ENCODE peak calls at places on chromosomes 16 and 17, in five cellular contexts. One of them, this sample, is unnamed.

GRCh38 chr17:78883090-78883532 is 19.9 kb downstream of the CEP295NL start:
- DNase-seq in IMR-90: peak; percentile 75
- DNase-seq in H9: no peak
- DNase-seq in H1: no peak
- DNase-seq in mesenchymal stem cell: peak; percentile 88
- DNase-seq in this sample: no peak

GRCh38 chr17:16349461-16349860 is 3.8 kb downstream of the CENPV start:
- DNase-seq in IMR-90: no peak
- DNase-seq in H9: no peak
- DNase-seq in H1: no peak
- DNase-seq in mesenchymal stem cell: no peak
- DNase-seq in this sample: no peak

GRCh38 chr16:12336158-12336557 is 359.6 kb downstream of the SNX29 start:
- DNase-seq in IMR-90: no peak
- DNase-seq in H9: no peak
- DNase-seq in H1: no peak
- DNase-seq in mesenchymal stem cell: no peak
- DNase-seq in this sample: no peak

GRCh38 chr17:38325221-38325851 is 18.4 kb downstream of the GPR179 start:
- DNase-seq in IMR-90: no peak
- DNase-seq in H9: peak; percentile 45
- DNase-seq in H1: no peak
- DNase-seq in mesenchymal stem cell: no peak
- DNase-seq in this sample: no peak

GRCh38 chr16:46650224-46650623 is 29.0 kb upstream of the SHCBP1 start:
- DNase-seq in IMR-90: peak; percentile 80
- DNase-seq in H9: no peak
- DNase-seq in H1: no peak
- DNase-seq in mesenchymal stem cell: peak; percentile 86
- DNase-seq in this sample: peak; percentile 76

GRCh38 chr16:48291754-48292153 is 44.4 kb upstream of the ABCC11 start:
- DNase-seq in IMR-90: no peak
- DNase-seq in H9: no peak
- DNase-seq in H1: no peak
- DNase-seq in mesenchymal stem cell: no peak
- DNase-seq in this sample: no peak

GRCh38 chr16:90020838-90021382 is 1.7 kb upstream of the DBNDD1 start:
- DNase-seq in IMR-90: peak; percentile 76
- DNase-seq in H9: no peak
- DNase-seq in H1: no peak
- DNase-seq in mesenchymal stem cell: no peak
- DNase-seq in this sample: no peak

GRCh38 chr17:6599364-6599763 is 41.1 kb downstream of the KIAA0753 start:
- DNase-seq in IMR-90: peak; percentile 13
- DNase-seq in H9: no peak
- DNase-seq in H1: no peak
- DNase-seq in mesenchymal stem cell: no peak
- DNase-seq in this sample: no peak

GRCh38 chr16:23254338-23254737 is 47.8 kb upstream of the SCNN1B start:
- DNase-seq in IMR-90: peak; percentile 48
- DNase-seq in H9: no peak
- DNase-seq in H1: no peak
- DNase-seq in mesenchymal stem cell: no peak
- DNase-seq in this sample: peak; percentile 37

GRCh38 chr16:75234856-75235696 is 16.3 kb downstream of the CTRB1 start:
- DNase-seq in IMR-90: no peak
- DNase-seq in H9: peak; percentile 32
- DNase-seq in H1: no peak
- DNase-seq in mesenchymal stem cell: no peak
- DNase-seq in this sample: no peak

GRCh38 chr17:43871947-43872690 is 25.1 kb downstream of the CD300LG start:
- DNase-seq in IMR-90: no peak
- DNase-seq in H9: no peak
- DNase-seq in H1: no peak
- DNase-seq in mesenchymal stem cell: no peak
- DNase-seq in this sample: peak; percentile 88

GRCh38 chr17:66373944-66374817 is 71.8 kb downstream of the PRKCA start:
- DNase-seq in IMR-90: no peak
- DNase-seq in H9: no peak
- DNase-seq in H1: no peak
- DNase-seq in mesenchymal stem cell: peak; percentile 66
- DNase-seq in this sample: no peak

GRCh38 chr16:22318690-22319358 is 21.6 kb downstream of the POLR3E start:
- DNase-seq in IMR-90: peak; percentile 22
- DNase-seq in H9: peak; percentile 71
- DNase-seq in H1: no peak
- DNase-seq in mesenchymal stem cell: peak; percentile 43
- DNase-seq in this sample: peak; percentile 56

GRCh38 chr16:52384378-52384777 is 162.6 kb downstream of the TOX3 start:
- DNase-seq in IMR-90: no peak
- DNase-seq in H9: no peak
- DNase-seq in H1: no peak
- DNase-seq in mesenchymal stem cell: no peak
- DNase-seq in this sample: no peak

GRCh38 chr17:18981642-18982424 is 22.7 kb downstream of the FAM83G start:
- DNase-seq in IMR-90: peak; percentile 82
- DNase-seq in H9: no peak
- DNase-seq in H1: no peak
- DNase-seq in mesenchymal stem cell: peak; percentile 77
- DNase-seq in this sample: peak; percentile 62
- H2BK5ac ChIP-seq in IMR-90: peak overlapping the region; percentile 67
- H2BK5ac ChIP-seq in H9: no peak overlapping the region
- H2BK5ac ChIP-seq in H1: no peak overlapping the region
- H2BK5ac ChIP-seq in mesenchymal stem cell: peak overlapping the region; percentile 53
- H2BK5ac ChIP-seq in this sample: peak overlapping the region; percentile 34

GRCh38 chr17:7623661-7624060 is 4.0 kb downstream of the SAT2 start:
- DNase-seq in IMR-90: no peak
- DNase-seq in H9: no peak
- DNase-seq in H1: no peak
- DNase-seq in mesenchymal stem cell: no peak
- DNase-seq in this sample: no peak

GRCh38 chr17:7626307-7626706 is 1.3 kb downstream of the SAT2 start:
- DNase-seq in IMR-90: no peak
- DNase-seq in H9: no peak
- DNase-seq in H1: no peak
- DNase-seq in mesenchymal stem cell: no peak
- DNase-seq in this sample: no peak

GRCh38 chr17:7629939-7630571 is at the start of gene SHBG:
- DNase-seq in IMR-90: no peak
- DNase-seq in H9: no peak
- DNase-seq in H1: no peak
- DNase-seq in mesenchymal stem cell: no peak
- DNase-seq in this sample: no peak

GRCh38 chr17:7626956-7627249 is 718 bp downstream of the SAT2 start:
- DNase-seq in IMR-90: no peak
- DNase-seq in H9: no peak
- DNase-seq in H1: no peak
- DNase-seq in mesenchymal stem cell: peak; percentile 27
- DNase-seq in this sample: no peak

GRCh38 chr17:7627250-7628121 is at the start of gene SAT2:
- DNase-seq in IMR-90: peak; percentile 94
- DNase-seq in H9: peak; percentile 99
- DNase-seq in H1: peak; percentile 87
- DNase-seq in mesenchymal stem cell: peak; percentile 94
- DNase-seq in this sample: peak; percentile 85
- H4K91ac ChIP-seq in IMR-90: peak within 1 kb of the TSS; percentile 78
- H4K91ac ChIP-seq in H9: no peak within 1 kb of the TSS
- H4K91ac ChIP-seq in H1: peak within 1 kb of the TSS; percentile 80
- H4K91ac ChIP-seq in mesenchymal stem cell: peak within 1 kb of the TSS; percentile 16
- H4K91ac ChIP-seq in this sample: peak within 1 kb of the TSS; percentile 81

GRCh38 chr17:27895940-27896535 is 2.9 kb upstream of the LYRM9 start:
- DNase-seq in IMR-90: no peak
- DNase-seq in H9: no peak
- DNase-seq in H1: no peak
- DNase-seq in mesenchymal stem cell: no peak
- DNase-seq in this sample: no peak
- H2BK5ac ChIP-seq in IMR-90: no peak overlapping the region
- H2BK5ac ChIP-seq in H9: no peak overlapping the region
- H2BK5ac ChIP-seq in H1: no peak overlapping the region
- H2BK5ac ChIP-seq in mesenchymal stem cell: no peak overlapping the region
- H2BK5ac ChIP-seq in this sample: no peak overlapping the region

GRCh38 chr17:4187076-4187475 is 44.1 kb downstream of the CYB5D2 start:
- DNase-seq in IMR-90: no peak
- DNase-seq in H9: peak; percentile 57
- DNase-seq in H1: no peak
- DNase-seq in mesenchymal stem cell: no peak
- DNase-seq in this sample: peak; percentile 64
- H4K91ac ChIP-seq in IMR-90: no peak overlapping the region
- H4K91ac ChIP-seq in H9: no peak overlapping the region
- H4K91ac ChIP-seq in H1: no peak overlapping the region
- H4K91ac ChIP-seq in mesenchymal stem cell: no peak overlapping the region
- H4K91ac ChIP-seq in this sample: peak overlapping the region; percentile 39